ENCODE peak calls at places on chromosomes 2 and 18, in six cellular contexts. G is tibial artery, T is colonic mucosa, O is fibroblast of lung, I is adrenal gland, M is HCT116. K is an unnamed sample.
A peak's percentile ranks its signal among the peaks of the same experiment; 100 is the strongest.

GRCh38 chr18:5106730-5107129 is 90.3 kb downstream of the AKAIN1 start:
- DNase-seq in M (no peak), I (no peak), O (no peak), T (no peak), G (no peak), K (no peak)

GRCh38 chr2:92073036-92073814 is 2798.0 kb upstream of the TEKT4 start:
- DNase-seq in O (no peak), G (peak; percentile 37), T (no peak), M (no peak), I (no peak), K (no peak)

GRCh38 chr2:33437297-33437696 is 39.2 kb upstream of the RASGRP3 start:
- DNase-seq in M (no peak), T (no peak), I (no peak), O (peak; percentile 99), G (no peak), K (peak; percentile 59)

GRCh38 chr2:27185331-27186026 is 26.4 kb upstream of the ATRAID start:
- DNase-seq in G (peak; percentile 84), M (no peak), T (no peak), I (no peak), O (peak; percentile 68), K (no peak)

GRCh38 chr18:46448347-46448746 is 208.7 kb downstream of the LOXHD1 start:
- DNase-seq in M (no peak), T (no peak), O (no peak), I (no peak), G (no peak), K (no peak)

GRCh38 chr2:31957748-31958717 is 52.8 kb downstream of the MEMO1 start:
- DNase-seq in T (no peak), G (no peak), M (no peak), O (no peak), I (no peak), K (no peak)

GRCh38 chr2:71891155-71891554 is 256.5 kb downstream of the CYP26B1 start:
- DNase-seq in I (no peak), O (no peak), T (no peak), M (no peak), G (no peak), K (no peak)

GRCh38 chr2:33372940-33373553 is 103.4 kb upstream of the RASGRP3 start:
- DNase-seq in M (peak; percentile 47), O (peak; percentile 32), I (no peak), G (no peak), T (peak; percentile 52), K (no peak)

GRCh38 chr2:178845565-178846457 is 38.6 kb upstream of the TTN start:
- DNase-seq in O (peak; percentile 88), I (no peak), G (no peak), M (no peak), T (no peak), K (peak; percentile 16)

GRCh38 chr2:201149064-201149820 is 33.3 kb downstream of the CFLAR start:
- DNase-seq in G (no peak), I (no peak), M (peak; percentile 77), T (peak; percentile 49), O (peak; percentile 98), K (peak; percentile 90)

GRCh38 chr2:143254108-143254507 is 124.9 kb downstream of the ARHGAP15 start:
- DNase-seq in T (no peak), I (no peak), O (no peak), G (no peak), M (no peak), K (no peak)

GRCh38 chr2:18742382-18742781 is 153.0 kb upstream of the NT5C1B start:
- DNase-seq in I (no peak), O (no peak), M (no peak), T (no peak), G (peak; percentile 77), K (no peak)

GRCh38 chr2:66432801-66433694 is 1.9 kb upstream of the MEIS1 start:
- DNase-seq in M (no peak), O (peak; percentile 98), I (peak; percentile 96), T (peak; percentile 87), G (peak; percentile 95), K (peak; percentile 78)

GRCh38 chr2:66430195-66430905 is 4.6 kb upstream of the MEIS1 start:
- DNase-seq in M (no peak), I (no peak), G (no peak), O (no peak), T (no peak), K (no peak)

GRCh38 chr2:66431840-66432511 is 2.9 kb upstream of the MEIS1 start:
- DNase-seq in O (no peak), G (peak; percentile 63), M (no peak), I (peak; percentile 19), T (no peak), K (no peak)

GRCh38 chr2:66428986-66429612 is 5.8 kb upstream of the MEIS1 start:
- DNase-seq in M (peak; percentile 18), O (peak; percentile 55), I (no peak), T (no peak), G (no peak), K (peak; percentile 36)

DNA sequence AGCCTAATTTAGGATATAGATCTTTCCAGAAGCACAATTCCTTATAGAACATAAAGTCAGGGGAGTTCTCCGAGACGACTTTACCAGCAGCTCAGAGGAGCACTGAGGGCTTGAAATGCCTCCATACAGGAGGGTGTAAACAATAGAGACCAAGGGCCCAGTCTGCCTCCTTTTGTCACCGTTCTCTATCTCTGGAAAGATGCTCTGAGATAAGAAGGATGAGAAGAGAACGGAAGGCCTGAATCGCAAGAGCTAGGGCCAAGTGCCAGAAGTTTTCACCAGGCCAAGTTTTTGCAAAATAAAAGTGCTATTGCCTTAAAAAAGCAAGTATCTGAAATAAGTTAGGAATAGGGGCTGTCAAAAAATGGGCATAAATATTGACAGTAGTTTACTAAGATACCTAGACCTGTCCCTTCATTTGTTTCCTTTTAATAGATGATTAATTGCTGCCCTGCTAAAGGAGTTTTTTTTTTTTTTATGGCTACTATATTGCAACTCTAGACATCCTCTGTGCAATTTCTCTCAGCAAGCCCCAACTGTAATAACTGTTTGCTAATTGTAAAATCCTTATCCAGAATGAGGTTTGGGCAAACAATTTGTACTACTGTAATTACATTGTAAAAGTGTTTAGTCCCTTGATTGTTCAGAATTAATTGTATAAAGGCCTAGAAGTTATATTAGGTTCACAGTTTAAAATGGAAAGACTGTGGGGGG is 3.9 kb upstream of the MEIS1 start:
- DNase-seq in T (no peak), I (peak; percentile 33), O (no peak), M (no peak), G (no peak), K (no peak)
- H3K27me3 ChIP-seq in T (peaks cover 28% of the 10 kb centered on the region), I (no peaks in the 10 kb centered on the region), O (no peaks in the 10 kb centered on the region), M (no peaks in the 10 kb centered on the region), G (peaks cover 11% of the 10 kb centered on the region), K (peaks cover 73% of the 10 kb centered on the region)

DNA sequence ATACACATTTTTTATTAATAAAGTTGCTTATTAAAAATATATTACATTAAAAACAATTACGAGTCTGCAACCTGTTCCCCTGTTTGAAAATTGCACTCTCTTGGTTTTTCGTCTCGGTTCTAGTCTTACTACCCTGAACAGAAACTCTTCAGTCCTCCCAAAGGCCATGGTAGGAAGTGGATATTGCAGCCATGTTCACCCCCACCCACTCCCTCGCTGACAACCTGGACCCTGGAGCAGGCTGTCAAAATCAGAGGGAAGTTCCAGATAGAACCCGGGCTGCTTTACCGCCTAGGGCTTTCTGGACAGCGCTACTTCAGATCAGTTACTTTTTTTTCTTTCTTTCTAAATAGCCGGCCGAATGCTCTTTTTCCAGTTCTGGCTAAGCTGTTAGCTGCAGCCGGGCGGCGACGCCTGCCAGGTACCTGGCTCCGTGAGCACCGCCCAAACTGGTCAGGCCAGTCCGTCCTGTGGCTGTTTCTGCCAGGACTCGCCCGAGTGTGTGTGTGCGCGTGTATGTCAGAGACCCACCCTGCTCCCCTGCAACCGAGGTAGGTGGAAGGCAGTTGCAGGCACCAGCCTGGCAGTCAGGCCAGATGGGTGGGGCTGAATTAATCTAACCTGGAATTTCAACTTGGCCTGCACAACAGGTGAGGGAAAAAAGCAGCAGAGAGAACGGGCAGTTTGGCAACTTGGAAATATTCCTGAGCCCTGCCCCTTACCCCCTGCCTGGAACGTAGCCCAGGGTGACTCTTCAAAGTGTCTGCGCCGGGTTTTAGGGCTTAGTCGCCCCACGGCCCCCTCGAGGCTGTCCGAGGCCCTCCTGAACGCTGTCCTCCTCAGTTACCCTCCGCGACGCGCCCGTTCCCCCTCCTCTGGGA is 1.1 kb upstream of the TET3 start:
- DNase-seq in O (no peak), G (no peak), I (no peak), M (peak; percentile 88), T (peak; percentile 98), K (no peak)
- TF ChIP-seq CTCF in O (no peak), G (no peak), I (no peak), M (no peak), T (no peak), K (no peak)

DNA sequence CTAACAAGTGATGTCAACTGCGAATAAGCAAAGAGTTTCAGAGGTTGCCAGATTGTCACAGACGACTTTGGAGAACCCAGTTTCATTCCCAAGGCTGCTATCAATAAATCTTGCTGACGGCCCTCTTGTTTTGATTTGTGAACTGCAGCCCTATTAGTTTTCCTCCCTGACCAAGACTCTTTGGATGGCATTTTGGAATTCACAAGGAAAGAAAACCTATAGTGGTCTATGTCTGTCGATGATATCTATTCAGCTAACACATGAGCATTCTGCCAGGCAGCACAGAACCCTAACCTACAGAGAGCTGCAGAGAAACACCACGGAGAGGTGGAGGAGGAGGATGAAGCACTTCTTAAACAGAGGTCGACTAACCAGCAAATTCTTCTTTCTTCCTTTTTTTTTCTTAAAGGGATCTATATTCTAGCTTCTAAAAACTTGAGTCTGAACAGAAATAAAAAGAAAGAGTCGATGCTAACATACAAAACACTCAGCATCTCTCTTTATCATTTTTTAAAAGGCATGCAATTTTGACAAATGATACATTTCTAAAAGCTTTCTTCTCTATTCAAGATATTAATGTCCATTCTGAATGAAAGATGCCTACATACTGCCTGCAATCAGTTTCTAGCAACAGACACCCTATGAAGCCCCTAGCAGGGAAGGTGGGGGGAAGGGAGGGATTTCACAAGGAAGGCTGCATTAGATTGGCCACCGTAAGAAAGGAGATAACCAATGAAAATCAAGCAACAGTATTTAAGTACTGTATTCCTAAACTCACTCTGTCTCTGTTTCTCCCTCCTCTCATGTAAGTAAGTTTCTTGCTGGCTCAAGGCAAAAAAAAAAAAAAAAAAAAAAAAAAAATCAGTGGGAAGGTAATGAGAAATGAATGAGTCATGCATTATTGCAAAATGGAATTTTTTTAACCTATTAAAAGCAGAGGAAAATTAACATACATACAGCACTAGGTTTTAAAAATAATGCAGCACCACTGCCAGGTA is 83.0 kb upstream of the CHRNA1 start:
- DNase-seq in I (peak; percentile 51), T (no peak), G (no peak), M (no peak), O (peak; percentile 97), K (peak; percentile 66)
- H3K4me3 ChIP-seq in I (no peak overlapping the region), T (no peak overlapping the region), G (peak overlapping the region; percentile 51), M (no peak overlapping the region), O (peak overlapping the region; percentile 65), K (peak overlapping the region; percentile 62)

DNA sequence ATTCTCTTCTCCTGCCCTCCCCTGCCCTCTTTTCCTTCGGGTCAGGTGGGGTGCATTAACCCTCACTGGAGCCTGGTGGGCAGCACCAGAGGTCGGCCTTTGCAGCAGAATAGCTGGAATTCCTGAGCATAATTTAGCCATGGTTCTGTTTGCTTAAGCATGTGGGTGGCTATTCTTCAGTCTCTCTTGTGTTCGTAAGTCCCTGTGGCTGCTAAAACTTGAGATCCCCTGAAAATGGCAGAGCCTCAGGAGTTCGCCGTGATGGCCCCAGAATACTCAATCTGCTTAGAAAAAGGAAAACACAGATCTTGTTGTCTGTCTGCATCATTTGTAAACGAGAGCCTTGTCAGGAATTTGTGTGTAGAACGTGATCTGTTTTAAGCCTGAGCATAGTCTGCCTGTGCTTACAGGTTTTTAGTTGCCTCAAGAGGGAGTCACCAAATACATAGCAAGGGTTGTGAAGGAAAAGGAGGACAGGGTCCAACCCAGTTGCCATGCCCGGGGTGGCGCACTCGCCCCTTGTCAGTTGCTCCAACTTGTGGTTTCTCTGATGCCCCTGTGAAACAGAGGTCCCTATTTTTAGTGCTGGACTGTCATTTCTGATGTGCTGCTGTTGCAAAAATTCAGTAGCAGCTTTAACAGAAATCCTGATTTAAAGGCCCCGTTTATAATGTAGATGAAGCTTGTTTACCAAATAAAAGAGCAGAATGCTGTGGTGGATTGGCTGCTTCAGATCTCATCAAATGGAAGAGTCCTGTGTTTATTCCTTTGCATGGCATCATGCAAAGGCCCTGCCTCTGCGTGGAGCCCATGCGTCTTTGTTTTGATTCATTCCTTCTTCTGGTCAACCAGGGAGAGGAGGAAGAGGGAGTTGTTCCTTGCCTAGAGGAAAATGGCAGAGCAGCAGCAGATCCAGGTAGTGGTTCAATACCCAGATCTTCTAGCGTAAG is 74.8 kb downstream of the WDSUB1 start:
- DNase-seq in O (peak; percentile 59), G (no peak), T (no peak), M (no peak), I (no peak), K (no peak)
- H3K27me3 ChIP-seq in O (no peaks in the 10 kb centered on the region), G (no peaks in the 10 kb centered on the region), T (no peaks in the 10 kb centered on the region), M (no peaks in the 10 kb centered on the region), I (no peaks in the 10 kb centered on the region), K (no peaks in the 10 kb centered on the region)

K was measured in brain microvascular endothelial cell.